ENCODE peak calls at places on chromosomes 3 and 15, in five cellular contexts. One of them, this sample, is unnamed. For H3K36me3, the result is how much of the 10 kb centered on the place peaks cover.

GRCh38 chr15:67303490-67304363 is 49.1 kb downstream of the IQCH start:
- DNase-seq in prostate gland: peak
- DNase-seq in right lobe of liver: no peak
- DNase-seq in keratinocyte: no peak
- DNase-seq in neural progenitor cell: peak
- DNase-seq in this sample: peak

GRCh38 chr3:44117239-44117638 is 124.4 kb upstream of the TOPAZ1 start:
- DNase-seq in prostate gland: no peak
- DNase-seq in neural progenitor cell: peak
- DNase-seq in keratinocyte: no peak
- DNase-seq in right lobe of liver: no peak
- DNase-seq in this sample: no peak

GRCh38 chr15:86231864-86232801 is 152.5 kb downstream of the AGBL1 start:
- DNase-seq in prostate gland: peak
- DNase-seq in neural progenitor cell: peak
- DNase-seq in right lobe of liver: peak
- DNase-seq in keratinocyte: no peak
- DNase-seq in this sample: peak

GRCh38 chr3:15769256-15769915 is 28.4 kb downstream of the ANKRD28 start:
- DNase-seq in right lobe of liver: no peak
- DNase-seq in prostate gland: no peak
- DNase-seq in keratinocyte: no peak
- DNase-seq in neural progenitor cell: no peak
- DNase-seq in this sample: no peak

GRCh38 chr3:104323226-104323625 is 1043.5 kb upstream of the ALCAM start:
- DNase-seq in keratinocyte: no peak
- DNase-seq in prostate gland: no peak
- DNase-seq in right lobe of liver: no peak
- DNase-seq in neural progenitor cell: no peak
- DNase-seq in this sample: no peak

GRCh38 chr3:25604107-25604805 is 60.5 kb downstream of the TOP2B start:
- DNase-seq in keratinocyte: no peak
- DNase-seq in neural progenitor cell: no peak
- DNase-seq in right lobe of liver: no peak
- DNase-seq in prostate gland: no peak
- DNase-seq in this sample: no peak

GRCh38 chr3:184717608-184717995 is 5.7 kb upstream of the MAGEF1 start:
- DNase-seq in neural progenitor cell: peak
- DNase-seq in keratinocyte: no peak
- DNase-seq in prostate gland: no peak
- DNase-seq in right lobe of liver: no peak
- DNase-seq in this sample: no peak

GRCh38 chr3:155230382-155230781 is 63.1 kb downstream of the STRIT1 start:
- DNase-seq in right lobe of liver: no peak
- DNase-seq in neural progenitor cell: no peak
- DNase-seq in prostate gland: no peak
- DNase-seq in keratinocyte: no peak
- DNase-seq in this sample: no peak

GRCh38 chr15:80459380-80459779 is 55.2 kb downstream of the ARNT2 start:
- DNase-seq in keratinocyte: no peak
- DNase-seq in neural progenitor cell: no peak
- DNase-seq in prostate gland: no peak
- DNase-seq in right lobe of liver: no peak
- DNase-seq in this sample: no peak

GRCh38 chr3:107973152-107973551 is 117.7 kb downstream of the CD47 start:
- DNase-seq in prostate gland: no peak
- DNase-seq in neural progenitor cell: no peak
- DNase-seq in keratinocyte: no peak
- DNase-seq in right lobe of liver: no peak
- DNase-seq in this sample: no peak

GRCh38 chr15:36808401-36809160 is 229.2 kb downstream of the CDIN1 start:
- DNase-seq in prostate gland: peak
- DNase-seq in keratinocyte: no peak
- DNase-seq in right lobe of liver: peak
- DNase-seq in neural progenitor cell: no peak
- DNase-seq in this sample: no peak

GRCh38 chr3:69143605-69144004 is 21.2 kb upstream of the LMOD3 start:
- DNase-seq in neural progenitor cell: no peak
- DNase-seq in keratinocyte: peak
- DNase-seq in right lobe of liver: no peak
- DNase-seq in prostate gland: no peak
- DNase-seq in this sample: no peak

GRCh38 chr15:89806565-89807550 is 7.8 kb downstream of the ANPEP start:
- DNase-seq in prostate gland: no peak
- DNase-seq in keratinocyte: no peak
- DNase-seq in right lobe of liver: peak
- DNase-seq in neural progenitor cell: peak
- DNase-seq in this sample: no peak

GRCh38 chr15:86328658-86329057 is 249.0 kb downstream of the AGBL1 start:
- DNase-seq in prostate gland: no peak
- DNase-seq in keratinocyte: no peak
- DNase-seq in neural progenitor cell: no peak
- DNase-seq in right lobe of liver: no peak
- DNase-seq in this sample: no peak

GRCh38 chr3:168398371-168399030 is 302.8 kb upstream of the GOLIM4 start:
- DNase-seq in prostate gland: no peak
- DNase-seq in keratinocyte: no peak
- DNase-seq in neural progenitor cell: no peak
- DNase-seq in right lobe of liver: no peak
- DNase-seq in this sample: no peak

GRCh38 chr3:128588147-128588546 is 62.5 kb downstream of the RPN1 start:
- DNase-seq in right lobe of liver: no peak
- DNase-seq in keratinocyte: no peak
- DNase-seq in neural progenitor cell: no peak
- DNase-seq in prostate gland: no peak
- DNase-seq in this sample: no peak

DNA sequence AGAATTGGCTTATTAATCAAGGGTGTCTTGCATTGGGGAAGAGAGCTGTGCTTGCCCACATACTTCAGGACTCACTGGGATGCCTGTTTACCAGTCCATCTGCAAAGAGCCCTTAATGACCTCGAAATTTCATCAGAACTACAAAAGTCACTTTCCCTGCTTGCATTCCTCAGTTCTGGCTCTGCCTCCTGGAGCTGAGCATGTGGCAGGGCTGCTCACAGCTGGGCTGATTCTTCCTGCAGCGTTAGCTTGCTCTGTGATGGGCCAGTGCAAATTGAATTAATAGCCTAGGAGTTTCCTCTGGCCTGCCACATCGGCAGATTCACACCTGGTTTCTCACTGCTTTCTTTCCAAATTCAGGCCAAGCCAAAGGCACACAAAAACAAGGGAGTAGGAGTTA is 108.9 kb downstream of the DUT start:
- DNase-seq in prostate gland: no peak
- DNase-seq in keratinocyte: no peak
- DNase-seq in right lobe of liver: no peak
- DNase-seq in neural progenitor cell: peak
- DNase-seq in this sample: no peak
- H3K36me3 ChIP-seq in prostate gland: under half
- H3K36me3 ChIP-seq in keratinocyte: under half
- H3K36me3 ChIP-seq in right lobe of liver: under half
- H3K36me3 ChIP-seq in neural progenitor cell: under half
- H3K36me3 ChIP-seq in this sample: under half

DNA sequence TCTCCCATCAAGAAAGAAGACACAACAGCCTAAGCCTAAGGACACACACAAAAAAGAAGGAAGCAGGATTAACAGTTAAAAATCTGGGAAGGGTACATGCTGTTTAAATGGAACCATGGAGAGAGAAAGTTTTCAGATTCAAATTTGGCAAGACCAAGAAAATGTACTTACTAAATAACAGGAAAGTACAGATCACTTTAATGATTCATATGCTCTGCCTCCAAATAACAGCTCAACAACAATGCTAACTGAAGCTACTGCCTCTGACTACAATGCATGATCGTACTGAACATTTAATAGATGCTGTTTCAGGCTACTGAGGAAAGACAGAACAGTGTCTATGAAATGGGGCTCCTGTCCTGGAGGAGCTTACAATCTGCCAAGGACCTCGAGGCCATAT is 8.4 kb upstream of the NMB start:
- DNase-seq in neural progenitor cell: no peak
- DNase-seq in keratinocyte: no peak
- DNase-seq in prostate gland: no peak
- DNase-seq in right lobe of liver: no peak
- DNase-seq in this sample: no peak
- H3K36me3 ChIP-seq in neural progenitor cell: under half
- H3K36me3 ChIP-seq in keratinocyte: under half
- H3K36me3 ChIP-seq in prostate gland: under half
- H3K36me3 ChIP-seq in right lobe of liver: under half
- H3K36me3 ChIP-seq in this sample: half or more

GRCh38 chr15:74451861-74452835 is 8.8 kb downstream of the UBL7 start:
- DNase-seq in neural progenitor cell: peak
- DNase-seq in keratinocyte: no peak
- DNase-seq in prostate gland: no peak
- DNase-seq in right lobe of liver: no peak
- DNase-seq in this sample: no peak

GRCh38 chr15:74453925-74454763 is 6.8 kb downstream of the UBL7 start:
- DNase-seq in neural progenitor cell: no peak
- DNase-seq in right lobe of liver: no peak
- DNase-seq in prostate gland: no peak
- DNase-seq in keratinocyte: no peak
- DNase-seq in this sample: no peak

GRCh38 chr15:74449643-74450205 is 11.2 kb downstream of the UBL7 start:
- DNase-seq in keratinocyte: no peak
- DNase-seq in right lobe of liver: no peak
- DNase-seq in neural progenitor cell: no peak
- DNase-seq in prostate gland: no peak
- DNase-seq in this sample: no peak

GRCh38 chr15:74449066-74449465 is 11.9 kb downstream of the UBL7 start:
- DNase-seq in neural progenitor cell: no peak
- DNase-seq in keratinocyte: no peak
- DNase-seq in prostate gland: no peak
- DNase-seq in right lobe of liver: no peak
- DNase-seq in this sample: no peak

GRCh38 chr15:74451322-74451721 is 9.6 kb downstream of the UBL7 start:
- DNase-seq in neural progenitor cell: no peak
- DNase-seq in prostate gland: no peak
- DNase-seq in right lobe of liver: no peak
- DNase-seq in keratinocyte: no peak
- DNase-seq in this sample: no peak
- H3K36me3 ChIP-seq in neural progenitor cell: under half
- H3K36me3 ChIP-seq in prostate gland: under half
- H3K36me3 ChIP-seq in right lobe of liver: under half
- H3K36me3 ChIP-seq in keratinocyte: under half
- H3K36me3 ChIP-seq in this sample: half or more

GRCh38 chr3:101853465-101853864 is 4.2 kb downstream of the NFKBIZ start:
- DNase-seq in right lobe of liver: no peak
- DNase-seq in keratinocyte: no peak
- DNase-seq in prostate gland: no peak
- DNase-seq in neural progenitor cell: no peak
- DNase-seq in this sample: no peak
- H3K36me3 ChIP-seq in right lobe of liver: half or more
- H3K36me3 ChIP-seq in keratinocyte: under half
- H3K36me3 ChIP-seq in prostate gland: under half
- H3K36me3 ChIP-seq in neural progenitor cell: under half
- H3K36me3 ChIP-seq in this sample: under half